ENCODE peak calls at places on chromosomes 7 and 10, in five cellular contexts. One of them, this sample, is unnamed.

GRCh38 chr7:56199639-56200038 is 83.4 kb upstream of the NUPR2 start:
- DNase-seq in mesenchymal stem cell: no peak
- DNase-seq in mesendoderm: no peak
- DNase-seq in neuronal stem cell: no peak
- DNase-seq in IMR-90: no peak
- DNase-seq in this sample: no peak

GRCh38 chr10:74652664-74653063 is 173.7 kb upstream of the KAT6B start:
- DNase-seq in mesenchymal stem cell: peak
- DNase-seq in mesendoderm: no peak
- DNase-seq in neuronal stem cell: no peak
- DNase-seq in IMR-90: peak
- DNase-seq in this sample: no peak

GRCh38 chr7:51236470-51237127 is 80.0 kb downstream of the COBL start:
- DNase-seq in mesenchymal stem cell: no peak
- DNase-seq in mesendoderm: no peak
- DNase-seq in neuronal stem cell: no peak
- DNase-seq in IMR-90: no peak
- DNase-seq in this sample: no peak

GRCh38 chr10:23417254-23417653 is 21.6 kb upstream of the OTUD1 start:
- DNase-seq in mesenchymal stem cell: no peak
- DNase-seq in mesendoderm: peak
- DNase-seq in neuronal stem cell: no peak
- DNase-seq in IMR-90: no peak
- DNase-seq in this sample: no peak

GRCh38 chr10:117920956-117921355 is 125.8 kb downstream of the RAB11FIP2 start:
- DNase-seq in mesenchymal stem cell: no peak
- DNase-seq in mesendoderm: no peak
- DNase-seq in neuronal stem cell: no peak
- DNase-seq in IMR-90: no peak
- DNase-seq in this sample: no peak

GRCh38 chr7:35652124-35652523 is 42.8 kb downstream of the HERPUD2 start:
- DNase-seq in mesenchymal stem cell: no peak
- DNase-seq in mesendoderm: no peak
- DNase-seq in neuronal stem cell: no peak
- DNase-seq in IMR-90: no peak
- DNase-seq in this sample: no peak

GRCh38 chr7:135684134-135684533 is 21.8 kb downstream of the STMP1 start:
- DNase-seq in mesenchymal stem cell: peak
- DNase-seq in mesendoderm: peak
- DNase-seq in neuronal stem cell: no peak
- DNase-seq in IMR-90: peak
- DNase-seq in this sample: no peak

GRCh38 chr10:31134303-31134928 is 102.8 kb upstream of the ZNF438 start:
- DNase-seq in mesenchymal stem cell: peak
- DNase-seq in mesendoderm: peak
- DNase-seq in neuronal stem cell: no peak
- DNase-seq in IMR-90: peak
- DNase-seq in this sample: no peak

GRCh38 chr10:23522345-23522744 is 83.5 kb downstream of the OTUD1 start:
- DNase-seq in mesenchymal stem cell: no peak
- DNase-seq in mesendoderm: no peak
- DNase-seq in neuronal stem cell: no peak
- DNase-seq in IMR-90: no peak
- DNase-seq in this sample: no peak

GRCh38 chr7:149859369-149859768 is 14.4 kb upstream of the ATP6V0E2 start:
- DNase-seq in mesenchymal stem cell: no peak
- DNase-seq in mesendoderm: no peak
- DNase-seq in neuronal stem cell: no peak
- DNase-seq in IMR-90: no peak
- DNase-seq in this sample: no peak

GRCh38 chr7:135685306-135686084 is 23.2 kb downstream of the STMP1 start:
- DNase-seq in mesenchymal stem cell: peak
- DNase-seq in mesendoderm: peak
- DNase-seq in neuronal stem cell: no peak
- DNase-seq in IMR-90: no peak
- DNase-seq in this sample: no peak

GRCh38 chr10:131909014-131909808 is 8.4 kb downstream of the PPP2R2D start:
- DNase-seq in mesenchymal stem cell: no peak
- DNase-seq in mesendoderm: no peak
- DNase-seq in neuronal stem cell: no peak
- DNase-seq in IMR-90: no peak
- DNase-seq in this sample: no peak

GRCh38 chr7:50663396-50664102 is 98.3 kb upstream of the DDC start:
- DNase-seq in mesenchymal stem cell: no peak
- DNase-seq in mesendoderm: no peak
- DNase-seq in neuronal stem cell: no peak
- DNase-seq in IMR-90: no peak
- DNase-seq in this sample: no peak

GRCh38 chr7:27492224-27492623 is 170.5 kb downstream of the HIBADH start:
- DNase-seq in mesenchymal stem cell: no peak
- DNase-seq in mesendoderm: no peak
- DNase-seq in neuronal stem cell: no peak
- DNase-seq in IMR-90: no peak
- DNase-seq in this sample: no peak

GRCh38 chr10:97171001-97171400 is 14.8 kb downstream of the SLIT1 start:
- DNase-seq in mesenchymal stem cell: no peak
- DNase-seq in mesendoderm: no peak
- DNase-seq in neuronal stem cell: no peak
- DNase-seq in IMR-90: no peak
- DNase-seq in this sample: no peak

GRCh38 chr10:4733843-4734224 is 92.2 kb upstream of the AKR1E2 start:
- DNase-seq in mesenchymal stem cell: no peak
- DNase-seq in mesendoderm: no peak
- DNase-seq in neuronal stem cell: no peak
- DNase-seq in IMR-90: no peak
- DNase-seq in this sample: no peak

GRCh38 chr10:4663162-4663992 is 162.6 kb upstream of the AKR1E2 start:
- DNase-seq in mesenchymal stem cell: peak
- DNase-seq in mesendoderm: peak
- DNase-seq in neuronal stem cell: no peak
- DNase-seq in IMR-90: peak
- DNase-seq in this sample: no peak

GRCh38 chr7:94955807-94956206 is 48.4 kb downstream of the PPP1R9A start:
- DNase-seq in mesenchymal stem cell: no peak
- DNase-seq in mesendoderm: no peak
- DNase-seq in neuronal stem cell: no peak
- DNase-seq in IMR-90: no peak
- DNase-seq in this sample: no peak
- H2BK5ac ChIP-seq in mesenchymal stem cell: no peak
- H2BK5ac ChIP-seq in mesendoderm: no peak
- H2BK5ac ChIP-seq in neuronal stem cell: no peak
- H2BK5ac ChIP-seq in IMR-90: no peak
- H2BK5ac ChIP-seq in this sample: no peak

GRCh38 chr7:80905334-80905733 is 13.5 kb downstream of the SEMA3C start:
- DNase-seq in mesenchymal stem cell: no peak
- DNase-seq in mesendoderm: no peak
- DNase-seq in neuronal stem cell: no peak
- DNase-seq in IMR-90: no peak
- DNase-seq in this sample: no peak
- H3K27ac ChIP-seq in mesenchymal stem cell: no peak
- H3K27ac ChIP-seq in mesendoderm: no peak
- H3K27ac ChIP-seq in neuronal stem cell: no peak
- H3K27ac ChIP-seq in IMR-90: no peak
- H3K27ac ChIP-seq in this sample: no peak

DNA sequence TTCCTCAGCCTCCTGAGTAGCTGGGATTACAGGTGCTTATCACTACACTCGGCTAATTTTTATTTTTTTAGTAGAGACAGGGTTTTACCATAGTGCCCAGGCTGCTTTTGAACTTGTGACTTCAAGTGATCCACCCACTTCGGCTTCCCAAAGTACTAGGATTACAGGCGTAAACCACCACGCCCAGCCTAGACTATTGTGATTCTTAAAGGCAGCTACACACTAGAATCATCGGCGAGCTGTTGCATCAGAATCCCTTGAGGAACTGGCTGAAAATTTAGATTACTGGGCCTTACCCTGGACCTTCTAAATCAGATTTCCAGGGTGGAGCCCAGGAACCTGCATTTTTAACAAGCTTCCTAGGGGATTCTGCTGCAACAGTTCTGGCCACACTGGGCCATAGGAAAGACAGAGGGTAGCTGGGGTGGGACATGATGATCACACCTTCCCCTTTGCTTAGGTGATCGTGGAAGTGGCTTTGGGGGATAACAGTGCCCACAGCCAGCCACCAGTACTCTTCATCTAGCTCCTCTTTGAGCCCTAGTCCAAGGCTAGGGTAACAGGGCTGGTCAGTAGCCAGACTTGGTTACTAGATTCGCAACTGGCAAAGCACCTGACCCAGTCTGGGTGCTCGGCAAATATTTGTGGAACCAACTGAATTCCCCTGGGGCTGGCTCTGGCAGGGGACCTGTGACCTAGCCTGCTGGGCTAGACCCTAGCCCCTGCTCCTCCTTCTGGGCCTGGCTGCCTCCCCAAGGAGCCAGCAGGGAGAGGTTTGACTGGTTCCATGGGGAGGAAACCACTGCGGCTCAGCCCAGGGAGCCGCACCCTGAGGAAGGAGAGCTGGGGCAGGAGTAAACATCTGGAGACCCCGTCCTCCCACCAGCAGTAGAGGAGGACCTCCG is 67.1 kb upstream of the DUSP5 start:
- DNase-seq in mesenchymal stem cell: no peak
- DNase-seq in mesendoderm: no peak
- DNase-seq in neuronal stem cell: no peak
- DNase-seq in IMR-90: no peak
- DNase-seq in this sample: no peak
- H2BK5ac ChIP-seq in mesenchymal stem cell: no peak
- H2BK5ac ChIP-seq in mesendoderm: no peak
- H2BK5ac ChIP-seq in neuronal stem cell: no peak
- H2BK5ac ChIP-seq in IMR-90: no peak
- H2BK5ac ChIP-seq in this sample: no peak

GRCh38 chr7:41047789-41048191 is 655.1 kb downstream of the INHBA start:
- DNase-seq in mesenchymal stem cell: peak
- DNase-seq in mesendoderm: no peak
- DNase-seq in neuronal stem cell: no peak
- DNase-seq in IMR-90: peak
- DNase-seq in this sample: no peak
- H3K27ac ChIP-seq in mesenchymal stem cell: no peak
- H3K27ac ChIP-seq in mesendoderm: no peak
- H3K27ac ChIP-seq in neuronal stem cell: no peak
- H3K27ac ChIP-seq in IMR-90: no peak
- H3K27ac ChIP-seq in this sample: no peak

GRCh38 chr7:47688311-47689100 is 106.6 kb upstream of the TNS3 start:
- DNase-seq in mesenchymal stem cell: peak
- DNase-seq in mesendoderm: no peak
- DNase-seq in neuronal stem cell: peak
- DNase-seq in IMR-90: no peak
- DNase-seq in this sample: no peak
- H2BK5ac ChIP-seq in mesenchymal stem cell: no peak
- H2BK5ac ChIP-seq in mesendoderm: no peak
- H2BK5ac ChIP-seq in neuronal stem cell: no peak
- H2BK5ac ChIP-seq in IMR-90: peak
- H2BK5ac ChIP-seq in this sample: no peak